ENCODE peak calls at places on chromosomes 3 and 15, in six cellular contexts. X, D, R, L, F and P are unnamed samples. For H3K27me3, the result is how much of the 10 kb centered on the place peaks cover.

GRCh38 chr15:69532856-69533255 is 80.2 kb downstream of the RPLP1 start:
- DNase-seq in D (no peak), F (no peak), L (no peak), R (no peak), X (no peak), P (no peak)

GRCh38 chr3:31832576-31832975 is 148.5 kb downstream of the OSBPL10 start:
- DNase-seq in R (no peak), X (peak), L (no peak), D (no peak), F (no peak), P (no peak)

GRCh38 chr15:85598203-85598602 is 196.5 kb downstream of the KLHL25 start:
- DNase-seq in F (no peak), D (no peak), R (no peak), X (no peak), L (no peak), P (no peak)

GRCh38 chr3:151168269-151169094 is 34.5 kb downstream of the GPR171 start:
- DNase-seq in D (peak), F (peak), X (peak), L (peak), R (peak), P (peak)

GRCh38 chr3:101066776-101067175 is 73.6 kb upstream of the ABI3BP start:
- DNase-seq in R (no peak), D (peak), F (no peak), L (no peak), X (peak), P (peak)

GRCh38 chr3:95319921-95320494 is 1257.1 kb downstream of the NSUN3 start:
- DNase-seq in X (peak), R (no peak), L (no peak), D (no peak), F (no peak), P (no peak)

GRCh38 chr15:28097656-28098359 is 1.3 kb downstream of the OCA2 start:
- DNase-seq in F (no peak), X (no peak), L (peak), R (no peak), D (no peak), P (no peak)

GRCh38 chr3:88231632-88232031 is 81.9 kb downstream of the C3orf38 start:
- DNase-seq in X (no peak), D (no peak), F (no peak), L (no peak), R (no peak), P (no peak)

GRCh38 chr15:72197045-72197459 is 535 bp downstream of the GRAMD2A start:
- DNase-seq in L (no peak), D (peak), R (no peak), X (no peak), F (peak), P (no peak)

GRCh38 chr3:193211173-193211572 is 29.8 kb upstream of the PLAAT1 start:
- DNase-seq in R (no peak), X (no peak), D (no peak), F (no peak), L (no peak), P (no peak)

GRCh38 chr3:13770390-13771169 is 109.3 kb downstream of the WNT7A start:
- DNase-seq in L (no peak), X (no peak), R (no peak), D (no peak), F (peak), P (no peak)

GRCh38 chr3:29334652-29335189 is 53.9 kb downstream of the RBMS3 start:
- DNase-seq in F (no peak), R (no peak), D (no peak), X (no peak), L (no peak), P (no peak)

GRCh38 chr3:115381573-115381912 is 234.5 kb upstream of the ZBTB20 start:
- DNase-seq in L (no peak), R (no peak), F (no peak), X (no peak), D (no peak), P (peak)

GRCh38 chr15:43723151-43723550 is 23.1 kb upstream of the PDIA3 start:
- DNase-seq in D (no peak), X (no peak), L (no peak), F (no peak), R (no peak), P (no peak)

GRCh38 chr15:95843241-95843851 is 487.2 kb upstream of the NR2F2 start:
- DNase-seq in L (no peak), F (no peak), X (peak), R (no peak), D (no peak), P (no peak)

GRCh38 chr3:145739926-145740325 is 421.1 kb downstream of the PLOD2 start:
- DNase-seq in D (peak), F (no peak), R (no peak), L (no peak), X (peak), P (no peak)

GRCh38 chr3:165642761-165643432 is 194.3 kb downstream of the BCHE start:
- DNase-seq in D (peak), F (no peak), L (no peak), X (peak), R (peak), P (peak)

GRCh38 chr15:22936577-22937472 is 43.3 kb downstream of the CYFIP1 start:
- DNase-seq in D (no peak), R (no peak), L (peak), X (no peak), F (no peak), P (no peak)

GRCh38 chr3:52022323-52023100 is 26.8 kb upstream of the RPL29 start:
- DNase-seq in F (peak), X (no peak), D (no peak), R (no peak), L (no peak), P (no peak)

GRCh38 chr15:23687143-23687470 is at the start of gene NDN:
- DNase-seq in D (no peak), F (peak), L (no peak), R (peak), X (no peak), P (peak)

GRCh38 chr3:72227536-72228070 is 442.7 kb upstream of the PROK2 start:
- DNase-seq in X (no peak), F (no peak), R (no peak), L (no peak), D (no peak), P (no peak)

GRCh38 chr15:71748327-71748726 is 62.0 kb upstream of the NR2E3 start:
- DNase-seq in X (peak), D (peak), F (no peak), R (no peak), L (no peak), P (peak)

GRCh38 chr3:138960417-138960852 is 13.4 kb downstream of the FOXL2NB start:
- DNase-seq in R (no peak), F (no peak), L (no peak), D (no peak), X (no peak), P (no peak)

GRCh38 chr3:19645093-19645492 is 288.9 kb downstream of the EFHB start:
- DNase-seq in L (no peak), R (no peak), X (no peak), D (peak), F (no peak), P (no peak)
- H3K4me3 ChIP-seq in L (no peak), R (no peak), X (no peak), D (no peak), F (no peak), P (no peak)

DNA sequence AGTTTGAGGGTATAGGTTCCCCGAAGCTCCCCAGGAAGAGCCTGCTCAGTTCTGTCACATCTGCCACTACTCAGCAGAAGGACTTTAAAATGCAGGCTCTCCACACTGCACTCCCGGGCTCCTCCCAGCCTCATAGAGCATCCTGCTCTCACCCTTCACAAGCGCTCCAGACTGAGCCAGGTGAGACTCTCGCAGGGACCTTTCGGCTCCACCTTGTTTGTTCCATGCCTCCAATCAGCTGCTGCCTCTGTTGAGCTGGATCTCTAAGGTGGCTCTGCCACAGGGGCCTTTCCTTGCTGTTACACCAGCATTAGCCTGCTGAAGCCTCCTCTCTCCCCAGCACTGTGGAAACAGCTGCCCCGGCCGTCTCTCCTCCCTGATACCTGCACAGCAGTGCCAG is 56.1 kb downstream of the SLCO3A1 start:
- DNase-seq in F (peak), X (no peak), L (no peak), D (no peak), R (no peak), P (no peak)
- H3K27me3 ChIP-seq in F (under half), X (under half), L (under half), D (under half), R (under half), P (under half)

GRCh38 chr15:83446904-83447708 is at the start of gene SH3GL3:
- DNase-seq in F (peak), X (peak), D (peak), L (peak), R (peak), P (peak)
- H3K4me3 ChIP-seq in F (peak), X (peak), D (peak), L (peak), R (peak), P (peak)

GRCh38 chr15:26095710-26096330 is 232.7 kb upstream of the ATP10A start:
- DNase-seq in X (no peak), R (no peak), L (no peak), F (peak), D (no peak), P (no peak)
- H3K27me3 ChIP-seq in X (under half), R (under half), L (under half), F (under half), D (under half), P (under half)